ENCODE peak calls at places on chromosome 12, in eight cellular contexts. W, P, H, R, Q, S, T and L are unnamed samples. For H3K27me3, the result is how much of the 10 kb centered on the place peaks cover.

GRCh38 chr12:10719482-10719881 is 3.6 kb downstream of the YBX3 start:
- DNase-seq in R (no peak), T (no peak), S (no peak), H (no peak), W (no peak), P (no peak), Q (no peak), L (peak)

GRCh38 chr12:51028126-51028810 is 2.1 kb upstream of the SLC11A2 start:
- DNase-seq in P (no peak), W (no peak), S (peak), H (peak), Q (peak), R (no peak), T (peak), L (peak)

GRCh38 chr12:83016226-83016835 is 329.6 kb downstream of the TMTC2 start:
- DNase-seq in T (peak), Q (peak), S (peak), R (no peak), W (peak), H (peak), P (peak), L (peak)

GRCh38 chr12:32030676-32031075 is 71.5 kb downstream of the RESF1 start:
- DNase-seq in W (no peak), S (no peak), R (no peak), P (no peak), H (no peak), T (no peak), Q (no peak), L (no peak)

GRCh38 chr12:29004066-29004935 is 144.8 kb upstream of the FAR2 start:
- DNase-seq in T (no peak), R (no peak), Q (no peak), P (no peak), W (no peak), S (no peak), H (no peak), L (no peak)

GRCh38 chr12:69929531-69929930 is 104.5 kb downstream of the MYRFL start:
- DNase-seq in Q (no peak), R (no peak), H (no peak), S (no peak), W (no peak), T (peak), P (no peak), L (no peak)

GRCh38 chr12:88639361-88639760 is 59.1 kb upstream of the KITLG start:
- DNase-seq in S (peak), Q (no peak), P (no peak), R (no peak), T (no peak), W (no peak), H (peak), L (no peak)

GRCh38 chr12:103421402-103421801 is 74.4 kb downstream of the C12orf42 start:
- DNase-seq in H (no peak), S (no peak), R (no peak), W (no peak), T (no peak), Q (no peak), P (no peak), L (no peak)

GRCh38 chr12:85007836-85008235 is 28.2 kb downstream of the TSPAN19 start:
- DNase-seq in R (no peak), W (no peak), P (peak), H (no peak), Q (no peak), S (no peak), T (no peak), L (peak)

GRCh38 chr12:45828402-45828801 is 98.9 kb downstream of the ARID2 start:
- DNase-seq in R (no peak), H (no peak), T (no peak), S (no peak), W (no peak), Q (no peak), P (no peak), L (no peak)

DNA sequence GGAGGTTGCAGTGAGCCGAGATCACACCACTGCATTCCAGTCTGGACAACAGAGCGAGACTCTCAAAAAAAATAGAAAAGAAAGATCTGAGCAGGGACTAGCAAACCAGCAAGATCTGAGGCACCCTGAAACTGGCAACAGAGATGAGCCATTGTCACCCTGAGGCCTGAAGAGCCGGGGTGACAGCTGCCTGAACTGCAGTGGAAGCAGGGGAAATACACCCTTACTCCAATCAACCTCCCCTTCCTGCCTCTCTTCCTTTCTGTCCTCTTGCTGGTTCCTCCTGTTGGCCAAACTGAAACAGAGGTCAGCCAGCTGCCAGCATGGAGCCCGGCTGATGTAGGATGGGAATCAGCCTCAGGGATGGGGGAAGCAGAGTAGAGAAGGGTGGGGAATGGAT is 192.0 kb downstream of the CHST11 start:
- DNase-seq in R (no peak), H (no peak), Q (no peak), S (no peak), W (no peak), T (no peak), P (no peak), L (no peak)
- TF ChIP-seq CTCF in R (no peak), H (no peak), Q (no peak), S (no peak), W (no peak), T (no peak), P (no peak), L (no peak)

GRCh38 chr12:14393736-14394135 is 28.3 kb downstream of the ATF7IP start:
- DNase-seq in R (no peak), T (no peak), W (no peak), Q (no peak), H (no peak), S (no peak), P (no peak), L (no peak)

GRCh38 chr12:14387472-14387871 is 22.0 kb downstream of the ATF7IP start:
- DNase-seq in Q (no peak), W (no peak), T (no peak), R (no peak), S (no peak), P (no peak), H (no peak), L (no peak)

GRCh38 chr12:14390449-14390848 is 25.0 kb downstream of the ATF7IP start:
- DNase-seq in S (no peak), H (no peak), R (no peak), T (no peak), Q (no peak), W (no peak), P (no peak), L (no peak)

GRCh38 chr12:14394317-14395058 is 29.0 kb downstream of the ATF7IP start:
- DNase-seq in R (no peak), S (peak), H (peak), Q (no peak), P (peak), W (no peak), T (peak), L (peak)

GRCh38 chr12:14390885-14391530 is 25.5 kb downstream of the ATF7IP start:
- DNase-seq in P (no peak), Q (no peak), S (no peak), T (no peak), W (no peak), H (no peak), R (no peak), L (no peak)
- H3K4me3 ChIP-seq in P (no peak), Q (no peak), S (no peak), T (no peak), W (no peak), H (no peak), R (no peak), L (no peak)

GRCh38 chr12:57736743-57737466 is 1.6 kb downstream of the AGAP2 start:
- DNase-seq in Q (no peak), P (no peak), H (no peak), T (no peak), R (no peak), W (no peak), S (no peak), L (no peak)
- H3K27me3 ChIP-seq in Q (under half), P (under half), H (half or more), T (under half), R (half or more), W (under half), S (half or more), L (under half)

GRCh38 chr12:117472983-117473382 is 111.6 kb upstream of the NOS1 start:
- DNase-seq in T (no peak), H (peak), S (peak), R (no peak), P (no peak), Q (no peak), W (no peak), L (no peak)
- TF ChIP-seq CTCF in T (peak), H (no peak), S (peak), R (no peak), P (peak), Q (peak), W (no peak), L (no peak)

DNA sequence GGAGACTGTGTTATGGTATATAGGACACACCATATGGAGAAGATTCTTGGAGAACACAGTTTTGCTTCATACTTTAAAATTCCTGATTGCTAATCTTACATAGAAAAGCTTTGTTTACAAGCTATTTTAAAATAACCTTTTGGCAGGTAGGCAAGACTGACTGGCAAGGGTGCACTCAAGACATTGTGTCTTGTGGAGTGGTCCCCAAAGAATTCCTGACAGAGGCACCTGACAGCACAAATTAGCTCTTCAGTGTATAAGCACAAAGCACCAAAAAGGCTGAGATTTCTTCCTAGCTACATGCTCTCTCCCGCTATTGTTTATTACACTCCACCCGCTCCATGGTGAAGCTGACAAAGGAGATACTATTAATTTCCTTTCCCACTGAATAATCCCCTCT is 139.3 kb downstream of the MON2 start:
- DNase-seq in Q (no peak), T (no peak), R (no peak), P (no peak), S (no peak), W (no peak), H (no peak), L (no peak)
- H3K4me3 ChIP-seq in Q (peak), T (no peak), R (no peak), P (no peak), S (no peak), W (no peak), H (no peak), L (no peak)

DNA sequence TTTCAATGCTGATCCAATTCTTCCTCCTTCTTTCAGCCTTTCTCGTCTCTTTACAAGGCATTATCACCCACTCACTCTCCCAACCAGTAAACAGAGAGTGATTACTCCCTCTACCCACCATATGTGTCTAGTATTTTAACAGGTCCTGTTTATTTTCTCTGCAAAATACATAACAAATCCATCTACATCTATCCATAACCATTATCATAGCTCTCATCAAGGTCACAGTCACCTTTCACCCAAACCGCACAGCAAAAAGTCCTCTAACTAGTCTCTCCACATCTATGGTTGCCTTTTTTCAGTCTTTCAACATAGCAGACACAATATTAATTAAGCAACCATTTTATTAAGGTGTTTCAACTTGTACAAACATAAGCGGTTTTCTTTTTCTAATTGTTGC is 21.9 kb upstream of the RERG start:
- DNase-seq in H (no peak), R (no peak), W (no peak), P (no peak), Q (no peak), T (no peak), S (no peak), L (no peak)
- H3K27me3 ChIP-seq in H (under half), R (under half), W (under half), P (under half), Q (under half), T (under half), S (under half), L (under half)

GRCh38 chr12:14567311-14568195 is at the start of gene PLBD1:
- DNase-seq in R (no peak), H (peak), Q (peak), W (peak), T (no peak), S (peak), P (peak), L (peak)
- TF ChIP-seq CTCF in R (no peak), H (no peak), Q (no peak), W (no peak), T (no peak), S (no peak), P (peak), L (no peak)

GRCh38 chr12:91577586-91578539 is 395.2 kb upstream of the DCN start:
- DNase-seq in T (no peak), P (no peak), S (peak), W (no peak), Q (no peak), R (no peak), H (peak), L (peak)
- H3K4me3 ChIP-seq in T (peak), P (no peak), S (no peak), W (no peak), Q (peak), R (peak), H (no peak), L (no peak)

GRCh38 chr12:127381681-127382080 is 885.3 kb upstream of the TMEM132C start:
- DNase-seq in P (no peak), S (no peak), T (no peak), W (no peak), H (no peak), Q (no peak), R (no peak), L (no peak)

GRCh38 chr12:127388985-127389384 is 878.0 kb upstream of the TMEM132C start:
- DNase-seq in S (no peak), T (peak), Q (no peak), R (no peak), W (no peak), P (no peak), H (no peak), L (no peak)

GRCh38 chr12:127386723-127387122 is 880.2 kb upstream of the TMEM132C start:
- DNase-seq in H (no peak), T (no peak), S (no peak), Q (no peak), P (no peak), W (no peak), R (no peak), L (no peak)

GRCh38 chr12:127381043-127381668 is 885.8 kb upstream of the TMEM132C start:
- DNase-seq in P (peak), S (peak), W (no peak), H (peak), R (no peak), T (no peak), Q (peak), L (no peak)

DNA sequence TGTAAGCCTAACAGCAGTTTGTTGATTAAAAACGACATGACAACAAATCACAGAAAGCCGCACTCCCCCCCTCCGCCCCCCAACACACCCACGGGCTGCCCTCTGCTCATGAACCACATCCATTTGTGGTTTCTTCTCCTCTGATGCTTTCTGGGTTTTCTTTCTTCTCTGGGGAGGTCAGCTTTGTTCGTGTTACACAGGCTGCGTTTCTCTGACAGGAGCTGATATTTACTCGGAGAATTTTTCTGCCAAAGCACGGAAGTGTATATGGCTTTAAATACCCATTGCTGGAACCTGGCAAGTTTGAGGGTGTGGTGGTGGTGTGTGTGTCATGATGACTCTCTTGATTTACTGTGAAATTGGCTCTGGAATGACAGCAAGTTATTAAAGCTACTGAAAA is 883.7 kb upstream of the TMEM132C start:
- DNase-seq in R (no peak), H (no peak), Q (no peak), T (no peak), W (no peak), P (no peak), S (no peak), L (no peak)
- H3K27me3 ChIP-seq in R (under half), H (under half), Q (under half), T (under half), W (under half), P (under half), S (under half), L (under half)